ENCODE peak calls at places on chromosomes 2 and 18, in seven cellular contexts. A, B, I, C, T, X and U are unnamed samples.

GRCh38 chr2:46886268-46887027 is 29.2 kb downstream of the MCFD2 start:
- DNase-seq in B (no peak), C (no peak), T (no peak), X (no peak), A (no peak), I (no peak), U (no peak)

GRCh38 chr2:200863655-200864205 is 728 bp downstream of the CLK1 start:
- DNase-seq in I (no peak), T (peak), C (no peak), A (no peak), X (peak), B (no peak), U (no peak)

GRCh38 chr2:20378891-20379519 is 28.4 kb upstream of the PUM2 start:
- DNase-seq in C (no peak), I (peak), X (peak), A (peak), T (peak), B (no peak), U (no peak)

GRCh38 chr2:8126783-8127182 is 555.1 kb upstream of the ID2 start:
- DNase-seq in X (no peak), T (no peak), I (no peak), B (no peak), A (no peak), C (no peak), U (no peak)

GRCh38 chr2:127047054-127047453 is 59.9 kb downstream of the BIN1 start:
- DNase-seq in T (no peak), B (no peak), C (no peak), I (no peak), A (no peak), X (no peak), U (no peak)

GRCh38 chr2:192208848-192209247 is 14.1 kb upstream of the TMEFF2 start:
- DNase-seq in X (no peak), A (no peak), I (no peak), C (no peak), T (no peak), B (no peak), U (no peak)

GRCh38 chr2:189933911-189934399 is 128.6 kb downstream of the MSTN start:
- DNase-seq in A (no peak), X (no peak), C (no peak), T (no peak), I (no peak), B (no peak), U (no peak)

GRCh38 chr18:44899832-44900231 is 219.1 kb downstream of the SETBP1 start:
- DNase-seq in I (no peak), B (no peak), C (no peak), A (no peak), T (peak), X (no peak), U (no peak)

GRCh38 chr2:184920451-184920965 is 322.2 kb downstream of the ZNF804A start:
- DNase-seq in C (no peak), X (no peak), I (no peak), B (no peak), T (no peak), A (no peak), U (no peak)

GRCh38 chr18:54357082-54357659 is 487 bp downstream of the STARD6 start:
- DNase-seq in I (no peak), A (no peak), X (peak), C (no peak), T (no peak), B (no peak), U (no peak)

GRCh38 chr2:437772-438393 is 150.0 kb upstream of the ALKAL2 start:
- DNase-seq in A (peak), X (peak), C (peak), T (peak), I (no peak), B (peak), U (peak)

GRCh38 chr2:12728221-12728777 is 11.6 kb downstream of the TRIB2 start:
- DNase-seq in I (no peak), T (peak), X (no peak), B (no peak), C (no peak), A (no peak), U (peak)

GRCh38 chr2:68720665-68721064 is 13.9 kb upstream of the ARHGAP25 start:
- DNase-seq in T (no peak), C (no peak), X (no peak), A (no peak), I (no peak), B (no peak), U (no peak)

GRCh38 chr2:68062680-68063387 is at the start of gene C1D:
- DNase-seq in B (peak), I (peak), A (peak), X (peak), T (peak), C (peak), U (peak)

GRCh38 chr18:63882333-63883141 is 5.0 kb upstream of the SERPINB2 start:
- DNase-seq in T (no peak), I (no peak), A (no peak), C (no peak), B (no peak), X (no peak), U (no peak)

GRCh38 chr2:172113617-172114016 is 10.9 kb upstream of the DLX2 start:
- DNase-seq in A (peak), T (peak), X (no peak), B (no peak), I (no peak), C (no peak), U (no peak)

GRCh38 chr18:63540131-63540530 is 2.0 kb upstream of the SERPINB12 start:
- DNase-seq in T (no peak), A (no peak), X (no peak), C (no peak), I (no peak), B (no peak), U (no peak)

GRCh38 chr18:69401475-69402218 is 959 bp downstream of the DOK6 start:
- DNase-seq in I (peak), C (no peak), X (no peak), T (no peak), A (no peak), B (peak), U (no peak)

GRCh38 chr2:45242161-45242741 is 233.0 kb upstream of the SIX2 start:
- DNase-seq in X (no peak), I (no peak), A (no peak), T (no peak), C (no peak), B (peak), U (no peak)

GRCh38 chr2:135916232-135916631 is 40.0 kb upstream of the MCM6 start:
- DNase-seq in X (no peak), A (no peak), B (no peak), I (no peak), T (peak), C (no peak), U (peak)

GRCh38 chr2:98827625-98828368 is 96.9 kb upstream of the MGAT4A start:
- DNase-seq in I (no peak), B (no peak), T (no peak), X (no peak), A (no peak), C (no peak), U (no peak)

GRCh38 chr2:75290600-75291140 is 91.3 kb upstream of the TACR1 start:
- DNase-seq in T (no peak), B (no peak), I (no peak), X (no peak), A (no peak), C (no peak), U (no peak)

GRCh38 chr18:58788971-58789797 is 75.5 kb upstream of the ZNF532 start:
- DNase-seq in I (no peak), T (no peak), C (no peak), A (no peak), X (peak), B (no peak), U (no peak)

GRCh38 chr2:31038385-31038784 is 99.9 kb downstream of the GALNT14 start:
- DNase-seq in X (no peak), C (no peak), T (peak), I (no peak), A (no peak), B (no peak), U (no peak)